ENCODE peak calls at places on chromosomes 11 and 22, in eight cellular contexts. I is H54, G is GM12891, K is ovary, C is IMR-90, B is heart left ventricle, R is spleen, V is endothelial cell of umbilical vein. H is an unnamed sample.

GRCh38 chr11:67504950-67505561 is at the start of gene PITPNM1:
- DNase-seq in I (peak), G (peak), K (peak), C (peak), B (peak), R (peak), V (no peak), H (no peak)

GRCh38 chr22:17920145-17920605 is 104.2 kb downstream of the MICAL3 start:
- DNase-seq in I (no peak), G (no peak), K (peak), C (peak), B (peak), R (peak), V (peak), H (no peak)

GRCh38 chr11:121070951-121071350 is 30.1 kb upstream of the TECTA start:
- DNase-seq in I (no peak), G (no peak), K (no peak), C (peak), B (no peak), R (no peak), V (peak), H (no peak)

GRCh38 chr22:46069518-46070214 is 80.7 kb upstream of the PPARA start:
- DNase-seq in I (no peak), G (no peak), K (peak), C (peak), B (peak), R (peak), V (peak), H (no peak)

GRCh38 chr11:82811369-82811768 is 77.7 kb upstream of the FAM181B start:
- DNase-seq in I (no peak), G (no peak), K (no peak), C (no peak), B (no peak), R (no peak), V (no peak), H (no peak)

GRCh38 chr11:110027627-110028371 is 65.4 kb upstream of the ZC3H12C start:
- DNase-seq in I (no peak), G (no peak), K (no peak), C (no peak), B (no peak), R (no peak), V (no peak), H (no peak)

GRCh38 chr11:47592276-47592675 is 1.9 kb downstream of the C1QTNF4 start:
- DNase-seq in I (no peak), G (no peak), K (peak), C (no peak), B (no peak), R (peak), V (no peak), H (no peak)

GRCh38 chr22:28402066-28402465 is 277.6 kb downstream of the TTC28 start:
- DNase-seq in I (no peak), G (no peak), K (no peak), C (no peak), B (no peak), R (no peak), V (no peak), H (no peak)

GRCh38 chr22:46665151-46665695 is 45.0 kb downstream of the GRAMD4 start:
- DNase-seq in I (no peak), G (no peak), K (no peak), C (no peak), B (no peak), R (no peak), V (no peak), H (no peak)

GRCh38 chr22:37292641-37293040 is 10.3 kb downstream of the CYTH4 start:
- DNase-seq in I (no peak), G (no peak), K (no peak), C (no peak), B (peak), R (no peak), V (no peak), H (no peak)

GRCh38 chr11:97432926-97433325 is 1043.1 kb downstream of the JRKL start:
- DNase-seq in I (no peak), G (no peak), K (no peak), C (no peak), B (no peak), R (no peak), V (no peak), H (no peak)

GRCh38 chr22:49671331-49672012 is 156.2 kb downstream of the BRD1 start:
- DNase-seq in I (no peak), G (no peak), K (no peak), C (no peak), B (no peak), R (no peak), V (no peak), H (no peak)

GRCh38 chr11:75313457-75314272 is 37.8 kb downstream of the ARRB1 start:
- DNase-seq in I (peak), G (no peak), K (peak), C (peak), B (peak), R (no peak), V (peak), H (no peak)

GRCh38 chr11:117992620-117993019 is 6.4 kb downstream of the IL10RA start:
- DNase-seq in I (no peak), G (no peak), K (no peak), C (no peak), B (no peak), R (no peak), V (no peak), H (no peak)

GRCh38 chr11:8025816-8026215 is 38.7 kb downstream of the EIF3F start:
- DNase-seq in I (peak), G (no peak), K (no peak), C (peak), B (no peak), R (no peak), V (no peak), H (no peak)

GRCh38 chr11:94544832-94545640 is 1.3 kb downstream of the FUT4 start:
- DNase-seq in I (no peak), G (no peak), K (peak), C (no peak), B (peak), R (peak), V (no peak), H (no peak)

GRCh38 chr11:1500466-1501420 is 14.2 kb upstream of the MOB2 start:
- DNase-seq in I (no peak), G (no peak), K (peak), C (no peak), B (peak), R (peak), V (no peak), H (no peak)

GRCh38 chr11:12801976-12802375 is 127.8 kb downstream of the TEAD1 start:
- DNase-seq in I (no peak), G (no peak), K (no peak), C (no peak), B (no peak), R (no peak), V (no peak), H (no peak)

GRCh38 chr11:96827164-96827563 is 437.4 kb downstream of the JRKL start:
- DNase-seq in I (no peak), G (no peak), K (no peak), C (peak), B (no peak), R (no peak), V (no peak), H (no peak)

GRCh38 chr22:21949948-21950347 is 2.7 kb downstream of the PPM1F start:
- DNase-seq in I (no peak), G (no peak), K (no peak), C (no peak), B (no peak), R (peak), V (no peak), H (no peak)

GRCh38 chr11:66467756-66468155 is 1.1 kb downstream of the PELI3 start:
- DNase-seq in I (peak), G (no peak), K (peak), C (no peak), B (no peak), R (peak), V (no peak), H (no peak)

GRCh38 chr11:70751142-70751734 is 352.9 kb downstream of the CTTN start:
- DNase-seq in I (no peak), G (no peak), K (no peak), C (no peak), B (no peak), R (no peak), V (no peak), H (no peak)

GRCh38 chr11:46690702-46691101 is 9.7 kb downstream of the ARHGAP1 start:
- DNase-seq in I (no peak), G (no peak), K (no peak), C (no peak), B (no peak), R (no peak), V (no peak), H (no peak)

GRCh38 chr22:44430716-44431115 is 67.3 kb downstream of the RTL6 start:
- DNase-seq in I (no peak), G (no peak), K (no peak), C (no peak), B (no peak), R (peak), V (no peak), H (no peak)

GRCh38 chr11:86064236-86064803 is 4.6 kb downstream of the PICALM start:
- DNase-seq in I (no peak), G (no peak), K (no peak), C (peak), B (no peak), R (no peak), V (peak), H (no peak)
- TF ChIP-seq POLR2A in I (no peak), G (no peak), K (no peak), C (no peak), B (no peak), R (no peak), V (no peak), H (no peak)

GRCh38 chr11:68841718-68842426 is at the start of gene CPT1A:
- DNase-seq in I (peak), G (peak), K (peak), C (peak), B (peak), R (peak), V (peak), H (no peak)
- TF ChIP-seq POLR2A in I (peak), G (no peak), K (peak), C (no peak), B (no peak), R (no peak), V (no peak), H (peak)

DNA sequence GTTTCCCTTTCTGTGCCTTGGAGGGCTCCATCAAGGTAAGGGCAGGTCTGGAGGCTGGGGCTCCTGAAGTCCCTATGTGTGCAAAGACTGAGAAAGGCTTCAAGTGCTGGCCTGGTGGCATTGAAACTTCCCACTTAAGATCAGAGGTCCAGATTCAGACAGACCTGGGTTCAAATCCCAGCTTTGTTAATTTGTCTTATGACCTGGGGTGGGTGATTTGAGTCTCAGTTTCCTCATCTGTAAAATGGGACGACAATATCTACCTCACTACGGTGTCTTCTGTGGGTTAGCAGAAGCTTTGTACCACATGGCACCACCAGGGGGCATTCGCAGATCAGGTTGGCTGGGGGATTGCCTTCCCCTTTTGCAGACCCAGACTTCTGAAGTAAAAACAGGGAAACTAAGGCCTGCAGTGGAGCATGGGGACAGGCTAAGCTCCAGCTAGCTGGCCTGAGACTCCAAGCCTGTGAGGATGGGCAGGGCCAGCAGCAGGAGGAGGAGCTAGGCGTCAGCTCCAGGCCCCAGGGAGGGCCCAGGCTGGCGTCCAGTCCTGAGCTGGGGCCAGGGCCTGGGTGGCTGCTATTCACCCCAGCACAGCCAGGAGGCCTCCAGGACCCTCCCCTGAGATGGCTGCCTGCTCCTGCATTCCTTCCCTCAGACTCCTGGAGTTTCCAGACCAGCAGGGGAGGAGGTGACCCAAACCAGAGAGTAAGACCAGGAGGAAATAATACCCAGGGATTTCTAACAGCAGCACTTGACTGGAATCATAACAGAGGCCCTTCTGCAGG is 1.5 kb downstream of the CASTOR1 start:
- DNase-seq in I (peak), G (peak), K (peak), C (peak), B (peak), R (peak), V (peak), H (peak)
- TF ChIP-seq POLR2A in I (no peak), G (no peak), K (peak), C (peak), B (no peak), R (no peak), V (peak), H (no peak)

GRCh38 chr11:57598831-57599155 is 1.3 kb downstream of the SERPING1 start:
- DNase-seq in I (no peak), G (no peak), K (no peak), C (peak), B (no peak), R (no peak), V (no peak), H (no peak)

GRCh38 chr11:57597971-57598830 is 716 bp downstream of the SERPING1 start:
- DNase-seq in I (peak), G (no peak), K (peak), C (peak), B (peak), R (peak), V (no peak), H (no peak)

GRCh38 chr11:57596266-57596885 is 1.1 kb upstream of the SERPING1 start:
- DNase-seq in I (no peak), G (no peak), K (no peak), C (no peak), B (no peak), R (peak), V (no peak), H (no peak)

GRCh38 chr11:57599381-57599780 is 1.9 kb downstream of the SERPING1 start:
- DNase-seq in I (no peak), G (no peak), K (no peak), C (no peak), B (no peak), R (no peak), V (no peak), H (no peak)

DNA sequence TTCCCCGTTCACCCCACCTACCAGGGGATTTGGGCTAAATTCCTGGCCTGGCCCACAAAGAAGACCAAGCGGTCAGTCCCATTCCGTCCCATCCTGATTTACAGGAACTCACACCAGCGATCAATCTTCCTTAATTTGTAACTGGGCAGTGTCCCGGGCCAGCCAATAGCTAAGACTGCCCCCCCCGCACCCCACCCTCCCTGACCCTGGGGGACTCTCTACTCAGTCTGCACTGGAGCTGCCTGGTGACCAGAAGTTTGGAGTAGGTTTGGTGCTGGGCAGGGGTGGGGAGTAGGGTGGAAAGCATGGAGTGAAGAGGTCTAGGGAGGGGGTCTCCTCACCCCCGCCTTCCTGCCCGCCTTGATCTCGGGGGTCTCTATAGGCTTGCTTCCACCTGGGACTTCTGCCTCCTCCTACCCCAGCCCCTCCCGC is at the start of gene SERPING1:
- DNase-seq in I (no peak), G (no peak), K (peak), C (no peak), B (peak), R (peak), V (no peak), H (no peak)
- TF ChIP-seq POLR2A in I (no peak), G (no peak), K (peak), C (no peak), B (no peak), R (no peak), V (no peak), H (no peak)

DNA sequence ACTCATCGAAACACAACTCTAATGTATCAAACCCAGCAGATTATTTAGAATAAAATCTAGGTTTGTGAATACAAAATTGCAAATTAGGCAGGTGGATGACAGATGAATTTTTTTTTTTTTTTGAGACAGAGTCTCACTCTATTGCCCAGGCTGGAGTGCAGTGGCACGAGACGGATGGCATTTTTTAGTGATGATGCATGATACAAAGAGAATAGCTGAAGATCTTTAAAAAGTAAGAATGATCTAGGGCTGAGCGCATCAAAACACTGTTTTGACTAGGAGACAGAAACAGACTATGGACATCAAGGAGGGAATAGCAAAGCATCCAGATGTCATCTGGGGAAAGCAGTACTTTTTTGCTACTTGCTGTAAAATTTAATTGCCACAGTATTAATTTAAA is 63.8 kb downstream of the IMMP1L start:
- DNase-seq in I (no peak), G (no peak), K (no peak), C (no peak), B (no peak), R (no peak), V (no peak), H (no peak)
- TF ChIP-seq POLR2A in I (no peak), G (no peak), K (no peak), C (no peak), B (no peak), R (no peak), V (no peak), H (no peak)

H was measured in esophagus squamous epithelium.